ENCODE peak calls at places on chromosomes 11 and 22, in four cellular contexts. W is ureter; K is central memory CD4-positive, alpha-beta T cell; O is omental fat pad. B is an unnamed sample.

GRCh38 chr11:1422981-1423380 is 33.2 kb downstream of the BRSK2 start:
- DNase-seq in K (no peak), W (no peak), O (no peak), B (no peak)

GRCh38 chr11:125591659-125592304 is 870 bp upstream of the STT3A start:
- DNase-seq in K (no peak), W (peak; percentile 47), O (peak; percentile 29), B (peak; percentile 34)

GRCh38 chr11:33292306-33292705 is 35.1 kb downstream of the HIPK3 start:
- DNase-seq in K (no peak), O (no peak), W (no peak), B (no peak)

GRCh38 chr11:27977031-27977430 is 130.9 kb downstream of the KIF18A start:
- DNase-seq in W (no peak), O (no peak), K (no peak), B (no peak)

GRCh38 chr11:133896642-133897330 is 51.5 kb upstream of the SPATA19 start:
- DNase-seq in W (peak; percentile 26), K (no peak), O (no peak), B (no peak)

GRCh38 chr11:57873196-57873911 is 111.8 kb downstream of the CTNND1 start:
- DNase-seq in K (no peak), W (no peak), O (no peak), B (no peak)

GRCh38 chr11:66183581-66184048 is 84.8 kb upstream of the RAB1B start:
- DNase-seq in K (peak; percentile 53), O (no peak), W (no peak), B (no peak)

GRCh38 chr22:37153901-37154300 is 4.2 kb upstream of the IL2RB start:
- DNase-seq in K (no peak), W (no peak), O (no peak), B (no peak)

GRCh38 chr11:17989306-17989705 is 23.5 kb downstream of the SERGEF start:
- DNase-seq in W (no peak), O (no peak), K (no peak), B (no peak)

GRCh38 chr11:107482234-107482633 is 24.6 kb upstream of the CWF19L2 start:
- DNase-seq in W (no peak), K (no peak), O (no peak), B (no peak)

GRCh38 chr11:118497831-118498230 is 29.4 kb upstream of the TTC36 start:
- DNase-seq in K (no peak), W (no peak), O (no peak), B (no peak)

GRCh38 chr22:36237462-36238347 is 1.6 kb downstream of the APOL2 start:
- DNase-seq in O (no peak), W (peak; percentile 44), K (no peak), B (no peak)

GRCh38 chr22:23774922-23775436 is 2.3 kb downstream of the MMP11 start:
- DNase-seq in O (no peak), K (no peak), W (no peak), B (no peak)

GRCh38 chr11:70556884-70557741 is 158.8 kb downstream of the CTTN start:
- DNase-seq in W (no peak), K (no peak), O (no peak), B (no peak)

GRCh38 chr22:24727218-24727851 is 47.2 kb downstream of the PIWIL3 start:
- DNase-seq in O (no peak), W (peak; percentile 62), K (no peak), B (no peak)

GRCh38 chr11:33063326-33063775 is 24.0 kb downstream of the TCP11L1 start:
- DNase-seq in O (no peak), W (no peak), K (no peak), B (no peak)

GRCh38 chr11:116328851-116329250 is 443.9 kb downstream of the BUD13 start:
- DNase-seq in W (no peak), K (no peak), O (no peak), B (no peak)

GRCh38 chr22:27564806-27565205 is 236.8 kb downstream of the MN1 start:
- DNase-seq in W (no peak), O (no peak), K (no peak), B (no peak)

GRCh38 chr11:75946531-75947530 is 131.8 kb downstream of the UVRAG start:
- DNase-seq in K (no peak), O (no peak), W (no peak), B (no peak)

GRCh38 chr11:2527621-2528291 is 82.9 kb downstream of the KCNQ1 start:
- DNase-seq in O (no peak), K (no peak), W (peak; percentile 41), B (no peak)

GRCh38 chr11:116397556-116398167 is 375.1 kb downstream of the BUD13 start:
- DNase-seq in K (no peak), O (no peak), W (no peak), B (no peak)

GRCh38 chr11:102073253-102073652 is 26.0 kb downstream of the CFAP300 start:
- DNase-seq in W (no peak), O (no peak), K (no peak), B (no peak)

GRCh38 chr11:94544582-94544831 is 786 bp downstream of the FUT4 start:
- DNase-seq in W (no peak), O (no peak), K (no peak), B (no peak)

GRCh38 chr11:117482881-117483280 is 155.2 kb downstream of the CEP164 start:
- DNase-seq in W (no peak), K (no peak), O (no peak), B (no peak)

GRCh38 chr22:42624551-42625106 is 9.9 kb upstream of the POLDIP3 start:
- DNase-seq in K (no peak), O (no peak), W (no peak), B (no peak)

GRCh38 chr22:47921906-47922305 is 1159.5 kb downstream of the TBC1D22A start:
- DNase-seq in O (no peak), W (no peak), K (no peak), B (no peak)

GRCh38 chr11:1224491-1225385 is 1.9 kb downstream of the MUC5B start:
- DNase-seq in O (no peak), K (no peak), W (no peak), B (no peak)

GRCh38 chr11:22879615-22880014 is 19.3 kb upstream of the CCDC179 start:
- DNase-seq in W (no peak), O (no peak), K (no peak), B (no peak)

GRCh38 chr11:19890308-19890707 is 177.7 kb downstream of the NAV2 start:
- DNase-seq in K (no peak), O (no peak), W (no peak), B (no peak)

GRCh38 chr11:125807909-125808308 is 20.0 kb downstream of the PATE3 start:
- DNase-seq in W (no peak), K (no peak), O (no peak), B (no peak)

GRCh38 chr22:35231585-35232084 is 25.7 kb upstream of the HMGXB4 start:
- DNase-seq in W (peak; percentile 59), O (peak; percentile 41), K (peak; percentile 57), B (peak; percentile 73)

GRCh38 chr11:69443968-69444364 is 37.5 kb upstream of the LINC01488 start:
- DNase-seq in O (no peak), K (no peak), W (no peak), B (no peak)

GRCh38 chr22:43848366-43849171 is 13.7 kb downstream of the SULT4A1 start:
- DNase-seq in O (no peak), K (no peak), W (no peak), B (no peak)